ENCODE peak calls at places on chromosomes 7 and 10, in six cellular contexts. J, X, P, E, H and Q are unnamed samples.
A peak's percentile ranks its signal among the peaks of the same experiment; 100 is the strongest.

GRCh38 chr10:85026878-85027467 is 698.6 kb downstream of the CCSER2 start:
- DNase-seq in J (no peak), P (no peak), E (no peak), H (no peak), X (no peak), Q (no peak)

GRCh38 chr7:46713868-46714596 is 793.0 kb upstream of the IGFBP3 start:
- DNase-seq in H (no peak), J (no peak), E (no peak), X (no peak), P (no peak), Q (no peak)

GRCh38 chr7:154571772-154572171 is 431.2 kb downstream of the PAXIP1 start:
- DNase-seq in H (no peak), E (no peak), P (no peak), J (no peak), X (no peak), Q (no peak)

GRCh38 chr10:116183733-116184447 is 89.1 kb downstream of the GFRA1 start:
- DNase-seq in X (no peak), J (no peak), H (peak; percentile 9), P (no peak), E (peak; percentile 10), Q (no peak)

GRCh38 chr7:1569440-1569832 is 396 bp downstream of the PSMG3 start:
- DNase-seq in X (no peak), H (no peak), E (no peak), J (no peak), P (no peak), Q (no peak)

GRCh38 chr7:122038904-122039303 is 105.1 kb downstream of the AASS start:
- DNase-seq in H (no peak), X (no peak), P (no peak), E (peak; percentile 35), J (no peak), Q (no peak)

GRCh38 chr10:51230828-51231227 is 156.5 kb downstream of the PRKG1 start:
- DNase-seq in J (no peak), P (no peak), H (no peak), E (no peak), X (no peak), Q (no peak)

GRCh38 chr7:98823226-98823625 is 46.6 kb downstream of the TMEM130 start:
- DNase-seq in X (no peak), P (no peak), J (no peak), E (no peak), H (no peak), Q (no peak)

GRCh38 chr10:101351017-101351416 is 2.9 kb upstream of the BTRC start:
- DNase-seq in J (no peak), E (no peak), H (peak; percentile 44), P (no peak), X (no peak), Q (no peak)

GRCh38 chr10:59817806-59818205 is 64.6 kb upstream of the MRLN start:
- DNase-seq in H (no peak), E (peak; percentile 42), J (no peak), X (no peak), P (no peak), Q (no peak)